ENCODE peak calls at places on chromosomes 3 and 15, in five cellular contexts. L, P, O, A and W are unnamed samples. For H3K4me1, the result is how much of the 10 kb centered on the place peaks cover.

GRCh38 chr3:182323898-182324297 is 469.4 kb upstream of the ATP11B start:
- DNase-seq in P (no peak), O (no peak), A (no peak), L (no peak), W (no peak)

GRCh38 chr3:52792961-52793695 is 1.5 kb upstream of the ITIH3 start:
- DNase-seq in A (no peak), O (no peak), P (no peak), L (no peak), W (no peak)

GRCh38 chr15:37017031-37017625 is 83.2 kb downstream of the MEIS2 start:
- DNase-seq in A (no peak), P (no peak), O (no peak), L (no peak), W (no peak)

GRCh38 chr15:47576921-47577474 is 140.3 kb upstream of the SEMA6D start:
- DNase-seq in O (no peak), P (no peak), A (no peak), L (no peak), W (no peak)

GRCh38 chr3:9862391-9863235 is 17.4 kb downstream of the CIDEC start:
- DNase-seq in O (no peak), L (no peak), P (no peak), A (peak), W (no peak)

GRCh38 chr3:78900426-78900825 is 867.4 kb downstream of the ROBO1 start:
- DNase-seq in A (no peak), L (no peak), P (no peak), O (no peak), W (no peak)

GRCh38 chr15:77568960-77569646 is 63.6 kb downstream of the LINGO1 start:
- DNase-seq in L (no peak), P (no peak), O (no peak), A (no peak), W (no peak)

GRCh38 chr3:12541625-12542024 is 3.7 kb downstream of the MKRN2OS start:
- DNase-seq in O (peak), P (no peak), L (no peak), A (peak), W (no peak)

GRCh38 chr3:177300039-177300833 is 103.0 kb upstream of the TBL1XR1 start:
- DNase-seq in O (peak), P (no peak), L (no peak), A (no peak), W (no peak)

GRCh38 chr15:51155906-51156305 is 61.2 kb upstream of the TNFAIP8L3 start:
- DNase-seq in O (no peak), P (no peak), A (no peak), L (no peak), W (no peak)

GRCh38 chr3:10780243-10780642 is 35.8 kb upstream of the SLC6A11 start:
- DNase-seq in A (no peak), O (no peak), P (no peak), L (no peak), W (no peak)

GRCh38 chr3:20668411-20668810 is 482.4 kb upstream of the SGO1 start:
- DNase-seq in P (no peak), L (no peak), O (peak), A (peak), W (no peak)

GRCh38 chr3:153166206-153166605 is 4.2 kb downstream of the RAP2B start:
- DNase-seq in P (no peak), L (no peak), A (peak), O (no peak), W (no peak)

GRCh38 chr3:126135398-126136076 is 44.8 kb downstream of the ALDH1L1 start:
- DNase-seq in L (peak), O (no peak), A (no peak), P (no peak), W (no peak)

GRCh38 chr3:157393076-157393475 is 43.6 kb upstream of the PTX3 start:
- DNase-seq in L (no peak), O (no peak), P (no peak), A (no peak), W (no peak)

GRCh38 chr3:132898131-132898530 is 140.1 kb upstream of the TMEM108 start:
- DNase-seq in O (no peak), P (no peak), L (no peak), A (no peak), W (no peak)

GRCh38 chr3:47476644-47477199 is 981 bp upstream of the SCAP start:
- DNase-seq in O (no peak), L (no peak), P (no peak), A (no peak), W (no peak)

GRCh38 chr15:34699968-34700640 is 54.7 kb downstream of the GJD2 start:
- DNase-seq in O (no peak), L (no peak), P (no peak), A (no peak), W (no peak)

GRCh38 chr3:195068045-195068444 is 202.9 kb downstream of the XXYLT1 start:
- DNase-seq in O (no peak), L (no peak), P (no peak), A (no peak), W (no peak)

GRCh38 chr3:195068481-195069080 is 202.4 kb downstream of the XXYLT1 start:
- DNase-seq in L (no peak), O (no peak), P (no peak), A (no peak), W (no peak)

GRCh38 chr3:195070321-195070720 is 200.6 kb downstream of the XXYLT1 start:
- DNase-seq in O (no peak), A (no peak), P (no peak), L (no peak), W (no peak)

GRCh38 chr3:195071011-195071728 is 199.8 kb downstream of the XXYLT1 start:
- DNase-seq in L (no peak), A (no peak), P (no peak), O (no peak), W (no peak)

GRCh38 chr3:195069501-195070251 is 201.3 kb downstream of the XXYLT1 start:
- DNase-seq in L (no peak), P (no peak), O (no peak), A (no peak), W (no peak)
- H3K4me1 ChIP-seq in L (under half), P (under half), O (under half), A (under half), W (under half)

DNA sequence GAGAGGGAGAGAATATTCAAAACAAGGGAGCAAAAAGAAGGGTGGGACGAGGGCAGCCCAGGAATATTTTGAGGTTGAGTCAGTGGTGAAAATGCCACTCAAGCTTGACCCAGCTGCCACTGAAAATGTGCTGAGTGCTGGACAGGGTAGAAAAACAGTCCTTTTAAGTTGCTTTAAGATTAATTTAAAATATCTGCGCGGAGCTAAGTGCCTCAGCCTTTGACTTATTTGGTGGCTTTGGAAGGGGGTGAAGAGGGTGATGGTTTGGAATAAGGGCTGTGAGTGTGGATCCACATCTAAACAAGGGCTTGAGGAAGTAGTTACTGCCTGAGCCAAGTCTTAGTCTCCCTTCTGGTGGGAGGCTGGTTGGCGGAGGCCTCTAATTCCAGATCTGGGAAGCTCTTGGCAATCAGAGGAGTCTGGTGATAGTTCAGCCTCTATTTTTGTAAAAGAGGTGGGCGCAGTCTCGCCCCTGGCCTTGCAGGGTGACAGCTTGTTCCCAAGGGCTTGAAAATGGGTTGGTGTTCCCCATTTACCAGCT is 280.8 kb upstream of the ROPN1 start:
- DNase-seq in A (no peak), L (no peak), P (no peak), O (no peak), W (no peak)
- H3K27ac ChIP-seq in A (no peak), L (peak), P (no peak), O (no peak), W (no peak)

GRCh38 chr15:70866982-70867644 is 13.2 kb upstream of the LARP6 start:
- DNase-seq in P (no peak), L (no peak), O (no peak), A (no peak), W (no peak)
- H3K4me1 ChIP-seq in P (under half), L (half or more), O (under half), A (under half), W (under half)

GRCh38 chr15:66713843-66714508 is 11.9 kb downstream of the SMAD6 start:
- DNase-seq in A (no peak), O (peak), L (no peak), P (no peak), W (no peak)

GRCh38 chr15:66709884-66710283 is 7.8 kb downstream of the SMAD6 start:
- DNase-seq in O (no peak), A (no peak), L (no peak), P (no peak), W (no peak)

GRCh38 chr15:66711886-66712285 is 9.8 kb downstream of the SMAD6 start:
- DNase-seq in L (peak), P (no peak), O (no peak), A (no peak), W (no peak)

GRCh38 chr15:66708389-66708788 is 6.4 kb downstream of the SMAD6 start:
- DNase-seq in O (no peak), P (no peak), L (no peak), A (no peak), W (no peak)

GRCh38 chr15:66711260-66711659 is 9.2 kb downstream of the SMAD6 start:
- DNase-seq in O (no peak), P (no peak), L (no peak), A (no peak), W (no peak)
- H3K27ac ChIP-seq in O (peak), P (no peak), L (peak), A (no peak), W (no peak)

GRCh38 chr15:38068600-38068999 is 134.2 kb downstream of the TMCO5A start:
- DNase-seq in L (no peak), A (no peak), O (no peak), P (no peak), W (no peak)
- H3K4me1 ChIP-seq in L (under half), A (under half), O (under half), P (under half), W (under half)

GRCh38 chr3:16026753-16027152 is 147.7 kb upstream of the GALNT15 start:
- DNase-seq in A (no peak), O (no peak), P (no peak), L (no peak), W (no peak)
- H3K27ac ChIP-seq in A (no peak), O (no peak), P (no peak), L (no peak), W (no peak)

GRCh38 chr15:85458764-85459163 is 78.4 kb downstream of the AKAP13 start:
- DNase-seq in P (no peak), O (no peak), L (no peak), A (no peak), W (no peak)
- H3K4me1 ChIP-seq in P (under half), O (half or more), L (under half), A (under half), W (under half)

DNA sequence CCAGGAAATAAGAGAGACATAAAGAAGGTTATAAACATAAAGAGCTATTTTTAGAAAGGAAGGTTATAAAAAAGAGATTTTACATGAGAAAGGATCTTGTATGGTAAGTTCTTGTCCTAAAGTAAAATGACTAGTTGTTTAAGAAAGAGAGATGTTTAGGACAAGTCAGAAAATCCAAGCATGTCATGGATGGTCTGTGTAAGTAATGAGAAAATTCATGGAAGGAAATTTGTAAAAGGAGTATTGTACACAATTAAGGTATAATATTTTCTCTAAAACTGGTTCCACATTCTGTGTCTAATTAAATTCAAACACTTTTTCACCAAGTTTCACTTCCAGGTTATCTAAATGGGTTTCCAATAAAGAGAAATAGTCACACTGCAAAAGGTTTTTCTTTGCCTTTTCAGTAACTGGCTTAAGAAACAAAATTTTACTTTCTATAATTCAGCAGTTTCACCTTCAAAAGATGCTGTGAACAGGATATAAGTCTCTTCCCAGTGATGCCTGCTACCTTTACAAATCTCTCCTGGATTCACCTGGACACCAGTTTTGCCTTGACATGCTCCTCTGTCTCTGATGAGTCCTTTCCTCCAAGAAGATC is 455.7 kb downstream of the ZIC1 start:
- DNase-seq in P (no peak), A (peak), L (no peak), O (peak), W (no peak)
- H3K27ac ChIP-seq in P (no peak), A (no peak), L (no peak), O (no peak), W (no peak)